ENCODE peak calls at places on chromosome 15, in four cellular contexts. F is OCI-LY7, B is WERI-Rb-1, V is neural progenitor cell. R is an unnamed sample. For H3K36me3, the result is how much of the 10 kb centered on the place peaks cover.

GRCh38 chr15:38217181-38217580 is 35.5 kb upstream of the SPRED1 start:
- DNase-seq in F (peak), B (no peak), V (no peak), R (peak)

GRCh38 chr15:57444877-57445513 is 68.7 kb downstream of the CGNL1 start:
- DNase-seq in F (no peak), B (no peak), V (no peak), R (no peak)

GRCh38 chr15:67067930-67068542 is 2.6 kb downstream of the SMAD3 start:
- DNase-seq in F (no peak), B (no peak), V (peak), R (no peak)

GRCh38 chr15:32861741-32862140 is 143.9 kb downstream of the GREM1 start:
- DNase-seq in F (no peak), B (peak), V (peak), R (no peak)

GRCh38 chr15:40847225-40847961 is 3.5 kb downstream of the SPINT1 start:
- DNase-seq in F (peak), B (peak), V (peak), R (peak)

GRCh38 chr15:89167267-89168176 is 53.9 kb downstream of the RLBP1 start:
- DNase-seq in F (no peak), B (no peak), V (no peak), R (peak)

GRCh38 chr15:75836953-75837321 is 6.3 kb upstream of the UBE2Q2 start:
- DNase-seq in F (no peak), B (no peak), V (no peak), R (peak)

GRCh38 chr15:80090879-80091503 is 31.5 kb downstream of the ZFAND6 start:
- DNase-seq in F (no peak), B (no peak), V (no peak), R (no peak)

GRCh38 chr15:90394074-90394473 is 6.0 kb downstream of the IQGAP1 start:
- DNase-seq in F (no peak), B (no peak), V (no peak), R (no peak)

GRCh38 chr15:65033659-65034269 is 4.3 kb upstream of the MTFMT start:
- DNase-seq in F (peak), B (peak), V (peak), R (no peak)

GRCh38 chr15:101003706-101004105 is 84.5 kb downstream of the LRRK1 start:
- DNase-seq in F (no peak), B (no peak), V (no peak), R (no peak)

GRCh38 chr15:67818464-67818863 is 6.8 kb upstream of the SKOR1 start:
- DNase-seq in F (no peak), B (no peak), V (no peak), R (no peak)

GRCh38 chr15:24696201-24696600 is 20.6 kb downstream of the NPAP1 start:
- DNase-seq in F (no peak), B (no peak), V (no peak), R (no peak)

GRCh38 chr15:99537344-99537743 is 28.4 kb upstream of the MEF2A start:
- DNase-seq in F (no peak), B (no peak), V (no peak), R (no peak)

GRCh38 chr15:38168472-38169057 is 84.1 kb upstream of the SPRED1 start:
- DNase-seq in F (no peak), B (no peak), V (no peak), R (no peak)

GRCh38 chr15:47374222-47374621 is 343.1 kb upstream of the SEMA6D start:
- DNase-seq in F (no peak), B (peak), V (no peak), R (no peak)

GRCh38 chr15:70910958-70911357 is 18.3 kb downstream of the LRRC49 start:
- DNase-seq in F (no peak), B (no peak), V (no peak), R (no peak)

GRCh38 chr15:35595656-35596055 is 49.7 kb upstream of the DPH6 start:
- DNase-seq in F (no peak), B (no peak), V (no peak), R (no peak)

GRCh38 chr15:66670698-66671580 is 31.1 kb upstream of the SMAD6 start:
- DNase-seq in F (peak), B (peak), V (peak), R (no peak)

GRCh38 chr15:43879386-43880355 is 52.9 kb downstream of the WDR76 start:
- DNase-seq in F (no peak), B (no peak), V (no peak), R (no peak)

GRCh38 chr15:43880406-43881184 is 53.8 kb downstream of the WDR76 start:
- DNase-seq in F (no peak), B (no peak), V (peak), R (no peak)

GRCh38 chr15:43878466-43878865 is 51.7 kb downstream of the WDR76 start:
- DNase-seq in F (no peak), B (no peak), V (no peak), R (no peak)

GRCh38 chr15:43876872-43877271 is 50.1 kb downstream of the WDR76 start:
- DNase-seq in F (no peak), B (no peak), V (no peak), R (no peak)

DNA sequence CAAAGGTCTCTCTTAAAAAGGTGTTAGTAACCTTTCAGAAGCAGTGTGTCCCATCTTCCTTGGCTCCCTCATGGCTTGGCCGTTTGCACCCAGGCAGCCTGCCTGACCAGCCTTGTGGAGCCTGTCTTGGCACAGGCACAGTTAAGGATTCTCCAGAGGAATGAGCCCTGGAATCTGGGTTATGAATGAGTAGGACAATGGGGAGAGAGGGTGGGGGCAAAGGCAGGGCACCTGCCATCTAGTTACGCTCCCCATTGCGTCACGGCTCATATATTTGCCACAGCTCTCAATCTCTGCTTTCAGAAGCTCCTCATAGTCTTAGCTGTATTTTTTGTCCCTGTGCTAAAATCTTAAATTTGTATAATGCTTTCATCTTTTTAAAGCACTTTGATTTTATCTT is 50.6 kb downstream of the WDR76 start:
- DNase-seq in F (no peak), B (no peak), V (no peak), R (no peak)
- H3K4me3 ChIP-seq in F (no peak), B (no peak), V (no peak), R (no peak)

GRCh38 chr15:78321786-78322185 is 18.4 kb upstream of the CRABP1 start:
- DNase-seq in F (no peak), B (no peak), V (no peak), R (no peak)

GRCh38 chr15:78321041-78321570 is 19.0 kb upstream of the CRABP1 start:
- DNase-seq in F (no peak), B (no peak), V (no peak), R (no peak)

GRCh38 chr15:78323693-78324092 is 16.5 kb upstream of the CRABP1 start:
- DNase-seq in F (no peak), B (no peak), V (no peak), R (no peak)

GRCh38 chr15:78322243-78322642 is 17.9 kb upstream of the CRABP1 start:
- DNase-seq in F (no peak), B (no peak), V (no peak), R (no peak)

GRCh38 chr15:78322724-78323395 is 17.3 kb upstream of the CRABP1 start:
- DNase-seq in F (no peak), B (no peak), V (peak), R (no peak)
- TF ChIP-seq CTCF in F (no peak), B (no peak), V (no peak), R (no peak)

DNA sequence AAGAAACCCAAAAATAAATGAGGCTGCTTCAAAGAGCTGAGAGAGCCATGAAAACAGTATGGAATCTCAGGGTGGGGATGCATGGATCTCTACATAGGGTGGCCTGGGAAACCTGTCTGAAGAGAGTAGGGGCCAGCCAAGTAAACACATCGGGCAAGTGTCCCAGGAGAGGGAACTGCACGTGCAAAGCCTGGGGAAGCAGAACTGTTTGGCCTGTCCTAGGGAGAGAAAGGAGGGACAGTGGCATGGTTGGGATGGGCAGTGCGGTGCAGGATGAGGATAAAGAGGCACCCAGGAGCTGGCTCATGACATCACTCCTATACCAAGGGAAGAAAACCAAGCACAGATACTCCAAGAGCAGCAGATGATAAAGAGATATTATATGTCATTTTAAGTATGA is 269.0 kb upstream of the ST8SIA2 start:
- DNase-seq in F (no peak), B (no peak), V (no peak), R (no peak)
- H3K36me3 ChIP-seq in F (under half), B (under half), V (under half), R (under half)

DNA sequence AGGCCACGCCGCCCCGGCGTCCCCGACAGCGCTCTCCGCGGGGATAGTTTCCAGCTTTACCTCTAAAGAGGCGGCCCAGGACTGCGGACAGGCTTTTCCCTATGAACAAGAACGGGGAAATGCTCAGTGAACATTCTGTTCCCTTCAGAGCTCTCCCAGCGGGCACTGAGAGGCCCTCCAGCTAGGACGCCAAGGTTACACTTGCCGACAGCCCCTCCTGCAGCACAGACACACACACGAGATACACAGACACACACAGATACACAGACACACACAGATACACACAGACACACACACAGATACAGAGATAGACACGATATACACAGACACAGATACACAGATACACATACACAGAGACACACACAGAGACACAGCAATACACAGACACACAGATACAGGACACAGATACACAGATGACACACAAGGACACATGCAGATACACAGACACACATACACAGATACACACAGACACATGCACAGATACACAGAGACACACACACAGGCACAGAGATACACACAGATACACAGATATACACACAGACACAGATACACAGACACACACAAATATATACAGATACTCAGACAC is 533 bp upstream of the OCA2 start:
- DNase-seq in F (no peak), B (no peak), V (no peak), R (no peak)
- H3K4me3 ChIP-seq in F (no peak), B (peak), V (peak), R (no peak)

DNA sequence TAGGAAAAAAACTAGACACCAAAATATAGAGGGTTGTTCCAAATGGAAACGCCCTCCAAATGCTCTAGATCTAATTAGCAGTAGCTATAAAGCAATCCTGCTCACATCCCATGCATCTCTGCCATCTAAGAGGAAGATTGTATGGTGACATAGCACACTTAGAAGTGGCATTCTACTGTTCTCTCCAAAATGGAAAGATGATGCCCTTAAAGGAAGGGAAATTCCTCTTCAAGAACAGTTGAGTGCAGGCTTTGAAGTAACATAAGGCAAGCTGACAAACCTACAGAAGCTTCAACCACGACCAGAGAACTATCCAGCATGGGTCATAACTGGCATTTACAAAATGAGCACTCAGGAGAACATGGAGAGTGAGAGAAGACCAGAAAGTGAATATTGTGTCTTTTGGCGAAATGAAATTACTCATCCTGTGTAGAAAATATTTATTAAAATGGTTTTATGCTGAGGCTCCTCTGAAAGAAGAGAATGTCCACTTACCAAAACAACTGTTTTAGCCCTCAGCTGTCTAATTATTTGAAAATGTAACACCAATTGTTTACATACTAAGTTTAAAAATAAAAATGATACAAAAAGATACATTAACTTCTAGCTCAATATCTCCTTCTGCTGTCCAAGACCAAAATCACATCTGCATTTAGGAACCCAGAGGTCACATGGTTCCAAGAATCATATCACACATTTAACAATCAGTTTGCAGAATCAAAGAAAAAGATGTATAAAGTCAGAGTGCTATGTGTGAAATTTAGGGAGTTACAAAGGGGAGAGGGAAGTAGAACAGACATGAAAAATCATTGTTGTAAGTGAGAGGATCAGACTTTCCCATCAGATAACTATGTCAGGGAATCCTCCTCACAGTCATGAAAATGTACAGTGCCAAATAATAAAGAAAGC is 216.9 kb downstream of the ATP8B4 start:
- DNase-seq in F (no peak), B (no peak), V (no peak), R (no peak)
- TF ChIP-seq CTCF in F (peak), B (no peak), V (no peak), R (no peak)

GRCh38 chr15:43390723-43391122 is 19.8 kb downstream of the TUBGCP4 start:
- DNase-seq in F (no peak), B (no peak), V (no peak), R (no peak)
- H3K36me3 ChIP-seq in F (half or more), B (half or more), V (under half), R (under half)

R was measured in kidney epithelial cell.